ENCODE peak calls at places on chromosomes 16 and 17, in four cellular contexts. C is head of caudate nucleus; L is activated naive CD8-positive, alpha-beta T cell treated with anti-CD3 and anti-CD28 coated beads, Interleukin-2, amount 50 U/mL, for 24 hours; Z is HuH-7. H is an unnamed sample.

GRCh38 chr16:3087243-3087791 is 11.8 kb downstream of the ZSCAN10 start:
- DNase-seq in C (no peak), L (no peak), Z (no peak), H (no peak)

GRCh38 chr16:25013751-25014499 is 1.2 kb downstream of the ARHGAP17 start:
- DNase-seq in C (no peak), L (no peak), Z (no peak), H (no peak)

GRCh38 chr17:66123163-66123562 is 68.8 kb downstream of the CEP112 start:
- DNase-seq in C (no peak), L (no peak), Z (no peak), H (no peak)

GRCh38 chr17:10050597-10051101 is 145.6 kb upstream of the RCVRN start:
- DNase-seq in C (no peak), L (no peak), Z (no peak), H (peak; percentile 31)

GRCh38 chr16:88651276-88651988 is 579 bp upstream of the CYBA start:
- DNase-seq in C (no peak), L (peak; percentile 85), Z (peak; percentile 99), H (peak; percentile 92)

GRCh38 chr17:30113213-30113612 is 3.4 kb upstream of the NSRP1 start:
- DNase-seq in C (no peak), L (peak; percentile 9), Z (no peak), H (peak; percentile 55)

GRCh38 chr16:73565263-73565662 is 517.3 kb upstream of the ZFHX3 start:
- DNase-seq in C (no peak), L (no peak), Z (no peak), H (no peak)

GRCh38 chr17:37031493-37032083 is 82.8 kb downstream of the AATF start:
- DNase-seq in C (no peak), L (no peak), Z (no peak), H (no peak)

GRCh38 chr17:34499576-34499975 is 79.8 kb upstream of the TMEM132E start:
- DNase-seq in C (no peak), L (no peak), Z (peak; percentile 10), H (peak; percentile 47)

GRCh38 chr16:1839554-1839953 is 12.5 kb downstream of the FAHD1 start:
- DNase-seq in C (no peak), L (no peak), Z (no peak), H (no peak)

GRCh38 chr17:48745381-48746275 is 17.1 kb upstream of the HOXB13 start:
- DNase-seq in C (no peak), L (no peak), Z (no peak), H (no peak)

GRCh38 chr17:59004338-59005111 is 102.2 kb downstream of the TRIM37 start:
- DNase-seq in C (no peak), L (peak; percentile 66), Z (peak; percentile 23), H (peak; percentile 78)

GRCh38 chr17:58312021-58312630 is 16.5 kb downstream of the TSPOAP1 start:
- DNase-seq in C (no peak), L (no peak), Z (no peak), H (peak; percentile 15)

GRCh38 chr17:37742114-37742761 is 2.6 kb downstream of the HNF1B start:
- DNase-seq in C (no peak), L (no peak), Z (no peak), H (no peak)

GRCh38 chr16:70729292-70729691 is 43.4 kb upstream of the MTSS2 start:
- DNase-seq in C (no peak), L (no peak), Z (no peak), H (no peak)

GRCh38 chr17:61330174-61331150 is 69.2 kb upstream of the TBX2 start:
- DNase-seq in C (no peak), L (no peak), Z (no peak), H (no peak)